ENCODE peak calls at places on chromosomes 3 and 15, in five cellular contexts. A is uterus, G is T-helper 2 cell, C is glutamatergic neuron, B is heart left ventricle. Q is an unnamed sample.

GRCh38 chr3:85890043-85890555 is 931.3 kb downstream of the CADM2 start:
- DNase-seq in A (no peak), G (no peak), C (no peak), B (no peak), Q (no peak)

GRCh38 chr15:68018797-68019196 is 35.3 kb upstream of the PIAS1 start:
- DNase-seq in A (no peak), G (no peak), C (no peak), B (no peak), Q (no peak)

GRCh38 chr3:195812366-195812765 is 637 bp upstream of the MUC4 start:
- DNase-seq in A (no peak), G (no peak), C (no peak), B (no peak), Q (no peak)

GRCh38 chr3:2150576-2150975 is 51.9 kb downstream of the CNTN4 start:
- DNase-seq in A (no peak), G (no peak), C (no peak), B (no peak), Q (no peak)

GRCh38 chr15:63111481-63111880 is 10.2 kb upstream of the LACTB start:
- DNase-seq in A (no peak), G (no peak), C (no peak), B (no peak), Q (peak)

GRCh38 chr3:154040283-154040682 is 80.9 kb upstream of the ARHGEF26 start:
- DNase-seq in A (no peak), G (no peak), C (no peak), B (no peak), Q (no peak)

GRCh38 chr3:28267984-28268849 is 26.8 kb downstream of the CMC1 start:
- DNase-seq in A (no peak), G (no peak), C (no peak), B (no peak), Q (peak)

GRCh38 chr15:82044373-82045178 is 1.2 kb downstream of the MEX3B start:
- DNase-seq in A (peak), G (no peak), C (peak), B (peak), Q (peak)

GRCh38 chr3:125150525-125151436 is 61.8 kb downstream of the SLC12A8 start:
- DNase-seq in A (no peak), G (peak), C (no peak), B (no peak), Q (no peak)

GRCh38 chr3:177041021-177041729 is 156.1 kb downstream of the TBL1XR1 start:
- DNase-seq in A (peak), G (no peak), C (no peak), B (no peak), Q (peak)

GRCh38 chr15:77027111-77027696 is 32.3 kb downstream of the PSTPIP1 start:
- DNase-seq in A (no peak), G (no peak), C (no peak), B (peak), Q (no peak)

GRCh38 chr15:38868326-38869114 is 303.9 kb upstream of the RASGRP1 start:
- DNase-seq in A (no peak), G (no peak), C (no peak), B (no peak), Q (peak)

GRCh38 chr15:68224546-68225250 is 4.8 kb downstream of the CLN6 start:
- DNase-seq in A (no peak), G (no peak), C (no peak), B (no peak), Q (no peak)

GRCh38 chr3:197511853-197512635 is 43.7 kb downstream of the BDH1 start:
- DNase-seq in A (no peak), G (no peak), C (no peak), B (no peak), Q (no peak)

GRCh38 chr15:91271565-91272153 is 171.6 kb downstream of the SV2B start:
- DNase-seq in A (peak), G (peak), C (peak), B (no peak), Q (peak)

GRCh38 chr3:82685761-82686160 is 924.3 kb upstream of the GBE1 start:
- DNase-seq in A (no peak), G (no peak), C (no peak), B (no peak), Q (no peak)

GRCh38 chr3:151721294-151721693 is 12.4 kb upstream of the AADACL2 start:
- DNase-seq in A (no peak), G (no peak), C (no peak), B (no peak), Q (no peak)

GRCh38 chr3:151550642-151551041 is 89.8 kb upstream of the IGSF10 start:
- DNase-seq in A (no peak), G (no peak), C (no peak), B (no peak), Q (no peak)

GRCh38 chr15:63718590-63719035 is 115.1 kb downstream of the HERC1 start:
- DNase-seq in A (no peak), G (no peak), C (no peak), B (no peak), Q (no peak)

GRCh38 chr3:55164191-55164590 is 236.3 kb upstream of the LRTM1 start:
- DNase-seq in A (no peak), G (no peak), C (no peak), B (no peak), Q (no peak)

GRCh38 chr15:52094811-52095584 is 17.6 kb downstream of the BCL2L10 start:
- DNase-seq in A (peak), G (no peak), C (peak), B (no peak), Q (no peak)

GRCh38 chr3:191641789-191642188 is 180.8 kb downstream of the PYDC2 start:
- DNase-seq in A (no peak), G (no peak), C (no peak), B (no peak), Q (no peak)

GRCh38 chr3:14988988-14989394 is 41.6 kb downstream of the NR2C2 start:
- DNase-seq in A (no peak), G (no peak), C (no peak), B (no peak), Q (no peak)

GRCh38 chr15:75714195-75714594 is 1.5 kb upstream of the CSPG4 start:
- DNase-seq in A (no peak), G (no peak), C (no peak), B (no peak), Q (no peak)

GRCh38 chr3:185796431-185797107 is 28.3 kb downstream of the IGF2BP2 start:
- DNase-seq in A (no peak), G (no peak), C (no peak), B (no peak), Q (no peak)

GRCh38 chr3:150232992-150233451 is 175.1 kb upstream of the TSC22D2 start:
- DNase-seq in A (no peak), G (no peak), C (no peak), B (peak), Q (no peak)

GRCh38 chr3:51340311-51340829 is 44.7 kb upstream of the MANF start:
- DNase-seq in A (peak), G (no peak), C (no peak), B (no peak), Q (no peak)

GRCh38 chr3:24494616-24495333 is at the start of gene THRB:
- DNase-seq in A (peak), G (no peak), C (peak), B (peak), Q (peak)

GRCh38 chr3:56810912-56811544 is 9.3 kb upstream of the ARHGEF3 start:
- DNase-seq in A (no peak), G (no peak), C (no peak), B (no peak), Q (no peak)

Q was measured in gastrocnemius medialis.